ENCODE peak calls at places on chromosomes 1 and 21, in ten cellular contexts. A is uterus, O is heart left ventricle, W is body of pancreas, N is ovary, Q is breast epithelium, S is HepG2, E is transverse colon, V is GM12878, F is tibial nerve. Z is an unnamed sample.
A peak's percentile ranks its signal among the peaks of the same experiment; 100 is the strongest.

GRCh38 chr1:238438296-238439275 is 547.9 kb upstream of the ZP4 start:
- DNase-seq in V (no peak), A (no peak), F (no peak), S (no peak), O (no peak), N (no peak), Q (no peak), W (no peak), E (no peak), Z (no peak)

GRCh38 chr1:74113333-74113732 is 84.6 kb downstream of the LRRIQ3 start:
- DNase-seq in N (no peak), A (no peak), W (no peak), V (no peak), S (no peak), Q (no peak), F (no peak), E (no peak), O (no peak), Z (no peak)

GRCh38 chr1:29461115-29461739 is 224.9 kb downstream of the PTPRU start:
- DNase-seq in Q (peak; percentile 43), O (no peak), W (no peak), A (no peak), E (no peak), N (no peak), F (no peak), S (no peak), V (no peak), Z (no peak)

GRCh38 chr1:183304466-183305122 is 113.6 kb downstream of the NMNAT2 start:
- DNase-seq in W (no peak), Q (no peak), A (no peak), O (no peak), E (no peak), N (no peak), F (no peak), V (no peak), S (no peak), Z (no peak)

GRCh38 chr1:15953294-15953771 is 22.6 kb downstream of the ZBTB17 start:
- DNase-seq in W (no peak), Q (no peak), A (no peak), N (peak; percentile 27), O (no peak), F (no peak), S (no peak), E (no peak), V (no peak), Z (peak; percentile 38)

GRCh38 chr1:212141404-212141803 is 105.9 kb downstream of the DTL start:
- DNase-seq in A (no peak), Q (no peak), O (no peak), F (no peak), V (no peak), N (no peak), E (no peak), S (no peak), W (no peak), Z (no peak)

GRCh38 chr21:39533545-39534226 is 79.1 kb upstream of the B3GALT5 start:
- DNase-seq in Q (no peak), E (no peak), N (no peak), O (no peak), W (no peak), A (no peak), F (no peak), V (no peak), S (no peak), Z (no peak)

GRCh38 chr21:28338906-28339305 is 653.8 kb downstream of the LTN1 start:
- DNase-seq in Q (no peak), E (no peak), W (no peak), F (no peak), N (no peak), A (no peak), O (no peak), S (no peak), V (no peak), Z (no peak)

GRCh38 chr21:28793043-28793442 is 199.6 kb downstream of the LTN1 start:
- DNase-seq in E (no peak), Q (no peak), W (no peak), F (no peak), O (no peak), A (no peak), S (no peak), V (no peak), N (no peak), Z (no peak)

GRCh38 chr21:17523007-17523451 is 10.2 kb downstream of the CXADR start:
- DNase-seq in E (peak; percentile 21), O (no peak), Q (no peak), A (no peak), W (no peak), F (no peak), N (no peak), S (peak; percentile 99), V (no peak), Z (no peak)

GRCh38 chr1:6624712-6625578 is at the start of gene THAP3:
- DNase-seq in O (peak; percentile 90), N (peak; percentile 89), A (peak; percentile 85), S (peak; percentile 73), Q (peak; percentile 90), E (peak; percentile 92), V (peak; percentile 64), F (peak; percentile 77), W (peak; percentile 89), Z (peak; percentile 90)
- TF ChIP-seq POLR2A in O (no peak), N (no peak), A (peak; percentile 9), S (no peak), Q (no peak), E (peak; percentile 6), V (peak; percentile 67), F (no peak), W (peak; percentile 15), Z (no peak)

GRCh38 chr1:25616080-25616931 is at the start of gene MAN1C1:
- DNase-seq in Q (peak; percentile 69), A (peak; percentile 87), S (peak; percentile 71), E (peak; percentile 87), W (peak; percentile 87), F (peak; percentile 75), O (peak; percentile 94), V (no peak), N (peak; percentile 90), Z (peak; percentile 93)

GRCh38 chr1:25615563-25616079 is 970 bp upstream of the MAN1C1 start:
- DNase-seq in Q (no peak), O (no peak), F (no peak), N (no peak), S (no peak), A (no peak), E (no peak), W (no peak), V (no peak), Z (no peak)

GRCh38 chr1:25613091-25613490 is 3.5 kb upstream of the MAN1C1 start:
- DNase-seq in Q (no peak), F (no peak), E (no peak), N (no peak), V (no peak), S (no peak), A (no peak), O (no peak), W (no peak), Z (no peak)

GRCh38 chr1:25615172-25615541 is 1.4 kb upstream of the MAN1C1 start:
- DNase-seq in A (no peak), V (no peak), O (no peak), E (no peak), N (no peak), W (no peak), F (no peak), S (no peak), Q (no peak), Z (no peak)

DNA sequence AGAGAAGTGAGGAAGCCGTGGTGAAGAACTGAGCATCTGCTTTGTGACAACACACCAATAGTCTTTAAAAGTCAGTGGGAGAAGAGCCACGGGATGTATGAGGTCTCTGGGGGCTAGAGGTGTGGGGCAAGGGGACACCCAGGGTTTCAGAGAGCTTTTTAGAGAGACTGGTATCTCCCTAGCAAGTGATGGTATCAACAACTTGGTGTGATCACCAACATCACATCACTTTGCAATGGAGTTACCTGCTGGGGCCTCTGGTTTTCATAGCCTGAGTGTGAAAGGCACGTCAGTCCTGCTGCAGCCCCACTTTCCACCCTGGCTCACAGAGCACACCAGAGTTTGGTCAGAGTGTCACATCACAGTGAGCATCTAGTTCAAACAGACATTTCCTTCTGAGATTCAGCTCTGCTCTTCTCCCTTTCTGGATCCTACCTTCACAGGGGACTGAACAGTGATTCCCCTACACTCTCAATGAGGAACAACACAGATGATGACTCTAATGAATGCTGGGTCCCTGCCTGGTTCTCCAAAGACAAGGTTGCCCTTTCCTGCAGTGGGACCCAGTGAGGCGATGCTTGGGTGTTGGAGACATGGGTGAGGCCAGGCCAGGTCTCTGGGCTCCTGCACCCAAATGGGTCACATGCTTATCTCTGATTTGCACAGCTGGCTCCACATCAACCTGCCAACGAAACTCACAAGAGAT is 2.0 kb upstream of the MAN1C1 start:
- DNase-seq in O (no peak), F (no peak), W (no peak), V (no peak), S (no peak), A (no peak), E (no peak), N (no peak), Q (no peak), Z (no peak)
- H3K4me1 ChIP-seq in O (peaks cover 31% of the 10 kb centered on the region), F (peaks cover 36% of the 10 kb centered on the region), W (peaks cover 20% of the 10 kb centered on the region), V (peaks cover 27% of the 10 kb centered on the region), S (peaks cover 23% of the 10 kb centered on the region), A (no peaks in the 10 kb centered on the region), E (peaks cover 21% of the 10 kb centered on the region), N (peaks cover 3% of the 10 kb centered on the region), Q (no peaks in the 10 kb centered on the region), Z (peaks cover 6% of the 10 kb centered on the region)

GRCh38 chr1:181593042-181593441 is 109.7 kb downstream of the CACNA1E start:
- DNase-seq in Q (no peak), S (no peak), A (no peak), N (no peak), W (no peak), E (no peak), F (no peak), V (no peak), O (no peak), Z (no peak)

GRCh38 chr1:181592261-181592859 is 109.0 kb downstream of the CACNA1E start:
- DNase-seq in W (no peak), V (no peak), F (no peak), O (no peak), Q (no peak), N (no peak), A (no peak), E (no peak), S (no peak), Z (no peak)

GRCh38 chr1:181583598-181583997 is 100.3 kb downstream of the CACNA1E start:
- DNase-seq in A (no peak), E (peak; percentile 14), W (peak; percentile 36), S (peak; percentile 6), V (no peak), Q (no peak), N (no peak), F (no peak), O (no peak), Z (no peak)

GRCh38 chr1:181587870-181588438 is 104.6 kb downstream of the CACNA1E start:
- DNase-seq in W (no peak), O (no peak), V (no peak), S (no peak), N (no peak), E (no peak), A (no peak), F (no peak), Q (no peak), Z (no peak)

GRCh38 chr1:181588631-181589030 is 105.3 kb downstream of the CACNA1E start:
- DNase-seq in A (no peak), W (no peak), F (no peak), O (no peak), E (no peak), S (no peak), V (no peak), N (no peak), Q (no peak), Z (no peak)
- H3K27me3 ChIP-seq in A (no peaks in the 10 kb centered on the region), W (no peaks in the 10 kb centered on the region), F (no peaks in the 10 kb centered on the region), O (no peaks in the 10 kb centered on the region), E (peaks cover 9% of the 10 kb centered on the region), S (no peaks in the 10 kb centered on the region), V (no peaks in the 10 kb centered on the region), N (no peaks in the 10 kb centered on the region), Q (no peaks in the 10 kb centered on the region), Z (peaks cover under 1% of the 10 kb centered on the region)

GRCh38 chr1:39488012-39488545 is 3.4 kb upstream of the BMP8A start:
- DNase-seq in F (no peak), V (no peak), S (no peak), O (no peak), N (no peak), W (no peak), Q (no peak), A (no peak), E (no peak), Z (no peak)
- TF ChIP-seq POLR2A in F (no peak), V (no peak), S (no peak), O (no peak), N (no peak), W (no peak), Q (no peak), A (no peak), E (no peak), Z (no peak)

Z was measured in adrenal gland.